ENCODE peak calls at places on chromosomes 11 and 22, in eight cellular contexts. J is endodermal cell, G is WERI-Rb-1, B is Calu3, P is AG04450, I is psoas muscle, K is RWPE1, Q is coronary artery. N is an unnamed sample.

GRCh38 chr11:7892751-7893356 is 38.2 kb downstream of the OR10A6 start:
- DNase-seq in J (no peak), G (no peak), B (no peak), P (peak), I (no peak), K (peak), Q (no peak), N (no peak)

GRCh38 chr11:18383388-18384156 is 10.8 kb upstream of the LDHA start:
- DNase-seq in J (peak), G (no peak), B (peak), P (peak), I (peak), K (peak), Q (peak), N (no peak)

GRCh38 chr22:31952459-31952858 is 8.1 kb downstream of the YWHAH start:
- DNase-seq in J (no peak), G (no peak), B (no peak), P (peak), I (no peak), K (peak), Q (no peak), N (no peak)

GRCh38 chr11:27011560-27012253 is 17.8 kb downstream of the FIBIN start:
- DNase-seq in J (no peak), G (no peak), B (no peak), P (no peak), I (no peak), K (no peak), Q (no peak), N (no peak)

GRCh38 chr11:15969701-15970329 is 386.5 kb downstream of the SOX6 start:
- DNase-seq in J (no peak), G (no peak), B (no peak), P (peak), I (no peak), K (peak), Q (no peak), N (no peak)

GRCh38 chr22:46622081-46622521 is 1.9 kb downstream of the GRAMD4 start:
- DNase-seq in J (no peak), G (no peak), B (no peak), P (no peak), I (peak), K (no peak), Q (peak), N (no peak)

GRCh38 chr11:65546217-65546958 is 11.8 kb downstream of the LTBP3 start:
- DNase-seq in J (peak), G (no peak), B (peak), P (no peak), I (peak), K (peak), Q (no peak), N (peak)

GRCh38 chr11:91587131-91587530 is 637.5 kb upstream of the FAT3 start:
- DNase-seq in J (no peak), G (no peak), B (no peak), P (no peak), I (no peak), K (no peak), Q (no peak), N (no peak)

GRCh38 chr11:47616726-47617416 is 22.7 kb upstream of the C1QTNF4 start:
- DNase-seq in J (peak), G (peak), B (peak), P (peak), I (no peak), K (peak), Q (no peak), N (no peak)

GRCh38 chr11:131888230-131888826 is 517.9 kb downstream of the NTM start:
- DNase-seq in J (no peak), G (no peak), B (no peak), P (peak), I (no peak), K (peak), Q (no peak), N (no peak)

GRCh38 chr11:121063728-121064127 is 37.3 kb upstream of the TECTA start:
- DNase-seq in J (peak), G (no peak), B (no peak), P (no peak), I (no peak), K (no peak), Q (no peak), N (no peak)

GRCh38 chr22:40485813-40486610 is 115.6 kb downstream of the SGSM3 start:
- DNase-seq in J (no peak), G (no peak), B (no peak), P (no peak), I (peak), K (peak), Q (no peak), N (no peak)

GRCh38 chr11:86265194-86265593 is 20.6 kb downstream of the EED start:
- DNase-seq in J (no peak), G (no peak), B (no peak), P (no peak), I (no peak), K (no peak), Q (no peak), N (no peak)

GRCh38 chr22:27331526-27332281 is 469.9 kb downstream of the MN1 start:
- DNase-seq in J (peak), G (peak), B (peak), P (no peak), I (peak), K (no peak), Q (peak), N (no peak)

GRCh38 chr11:69477111-69477510 is 4.4 kb upstream of the LINC01488 start:
- DNase-seq in J (no peak), G (no peak), B (no peak), P (no peak), I (peak), K (no peak), Q (no peak), N (no peak)

GRCh38 chr11:69474736-69475135 is 6.7 kb upstream of the LINC01488 start:
- DNase-seq in J (no peak), G (no peak), B (no peak), P (no peak), I (peak), K (no peak), Q (no peak), N (no peak)

GRCh38 chr11:69475866-69476714 is 5.4 kb upstream of the LINC01488 start:
- DNase-seq in J (peak), G (no peak), B (no peak), P (no peak), I (peak), K (no peak), Q (no peak), N (no peak)

GRCh38 chr11:69475141-69475865 is 6.2 kb upstream of the LINC01488 start:
- DNase-seq in J (no peak), G (no peak), B (no peak), P (no peak), I (peak), K (no peak), Q (no peak), N (no peak)

DNA sequence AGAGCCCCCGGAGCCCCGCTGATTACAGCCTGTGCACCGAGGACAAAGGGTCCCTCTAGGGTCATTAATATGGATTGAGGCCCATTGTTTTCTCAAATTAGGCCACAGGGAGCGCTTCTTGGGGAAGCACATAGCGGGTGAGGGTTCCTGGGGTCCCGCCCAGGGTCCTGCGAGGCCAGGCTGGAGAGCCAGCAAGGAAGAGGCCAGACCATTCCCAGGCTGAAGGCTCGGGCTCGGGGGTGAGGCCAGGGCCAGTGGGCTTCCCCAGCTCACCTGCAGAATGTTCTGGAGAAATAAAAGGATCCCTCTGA is 4.8 kb upstream of the LINC01488 start:
- DNase-seq in J (no peak), G (no peak), B (no peak), P (no peak), I (peak), K (no peak), Q (no peak), N (no peak)
- TF ChIP-seq CTCF in J (no peak), G (no peak), B (no peak), P (no peak), I (no peak), K (no peak), Q (no peak), N (no peak)

GRCh38 chr11:30128269-30128932 is 102.4 kb upstream of the FSHB start:
- DNase-seq in J (peak), G (no peak), B (peak), P (peak), I (no peak), K (peak), Q (no peak), N (no peak)
- TF ChIP-seq CTCF in J (peak), G (peak), B (peak), P (peak), I (peak), K (peak), Q (peak), N (peak)

DNA sequence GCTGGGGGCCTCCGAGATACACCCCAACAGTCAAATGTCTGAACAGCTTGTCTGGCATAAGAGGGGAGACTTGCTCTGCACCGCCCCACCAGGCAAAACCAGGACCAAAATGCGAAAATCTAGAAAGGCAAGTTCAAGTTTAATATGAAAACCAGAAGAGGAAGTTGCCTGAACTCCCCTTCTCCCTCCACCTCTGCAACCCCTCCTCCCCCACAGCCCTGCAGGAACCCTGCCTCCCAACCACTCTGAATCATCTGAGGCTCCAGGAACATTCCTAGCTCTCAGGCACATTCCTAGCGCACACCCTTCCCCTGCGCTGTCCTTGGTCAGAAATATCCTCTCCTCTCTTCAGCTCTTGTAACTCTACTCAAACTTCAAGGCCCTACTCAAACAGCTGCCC is 36.7 kb downstream of the ISX start:
- DNase-seq in J (peak), G (no peak), B (peak), P (no peak), I (no peak), K (peak), Q (no peak), N (no peak)
- TF ChIP-seq CTCF in J (no peak), G (no peak), B (no peak), P (no peak), I (no peak), K (no peak), Q (no peak), N (no peak)

DNA sequence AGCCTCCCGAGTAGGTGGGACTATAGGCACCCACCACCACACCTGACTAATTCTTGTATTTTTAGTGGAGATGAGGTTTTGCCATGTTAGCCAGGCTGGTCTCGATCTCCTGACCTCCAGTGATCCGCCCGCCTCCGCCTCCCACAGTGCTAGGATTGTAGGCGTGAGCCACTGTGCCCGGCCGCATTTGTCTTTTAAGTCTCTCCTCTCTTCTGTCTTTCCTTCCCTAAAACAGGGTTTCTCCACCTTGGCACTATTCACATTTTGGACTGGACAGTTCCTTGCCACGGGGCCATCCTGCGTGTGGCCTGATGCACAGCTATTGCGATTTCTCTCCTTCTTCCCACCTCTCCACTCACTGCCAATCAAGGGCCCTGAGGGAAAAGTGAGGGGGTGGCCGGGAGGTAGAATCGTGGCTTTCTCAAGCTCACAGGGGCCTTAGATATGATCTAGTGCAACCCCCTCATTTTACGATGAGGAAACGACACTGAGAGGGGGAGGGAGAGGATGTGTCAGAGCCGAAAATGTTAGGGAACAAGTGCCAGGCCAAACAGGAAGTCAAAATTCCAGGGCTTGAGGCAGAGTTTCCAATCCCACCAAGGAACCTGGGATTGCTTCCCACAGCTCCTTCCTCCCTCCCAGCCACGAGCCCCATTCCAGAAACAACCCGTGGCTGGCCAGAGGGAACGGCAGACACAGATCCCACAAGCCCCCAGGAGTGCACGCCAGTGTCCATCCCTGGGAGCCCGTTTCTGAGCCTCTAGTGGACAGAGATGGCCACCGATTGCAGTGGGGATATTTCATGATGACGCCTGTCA is 21.2 kb downstream of the SCGB1A1 start:
- DNase-seq in J (peak), G (no peak), B (no peak), P (no peak), I (peak), K (no peak), Q (peak), N (no peak)
- TF ChIP-seq CTCF in J (no peak), G (no peak), B (no peak), P (peak), I (peak), K (no peak), Q (no peak), N (no peak)

DNA sequence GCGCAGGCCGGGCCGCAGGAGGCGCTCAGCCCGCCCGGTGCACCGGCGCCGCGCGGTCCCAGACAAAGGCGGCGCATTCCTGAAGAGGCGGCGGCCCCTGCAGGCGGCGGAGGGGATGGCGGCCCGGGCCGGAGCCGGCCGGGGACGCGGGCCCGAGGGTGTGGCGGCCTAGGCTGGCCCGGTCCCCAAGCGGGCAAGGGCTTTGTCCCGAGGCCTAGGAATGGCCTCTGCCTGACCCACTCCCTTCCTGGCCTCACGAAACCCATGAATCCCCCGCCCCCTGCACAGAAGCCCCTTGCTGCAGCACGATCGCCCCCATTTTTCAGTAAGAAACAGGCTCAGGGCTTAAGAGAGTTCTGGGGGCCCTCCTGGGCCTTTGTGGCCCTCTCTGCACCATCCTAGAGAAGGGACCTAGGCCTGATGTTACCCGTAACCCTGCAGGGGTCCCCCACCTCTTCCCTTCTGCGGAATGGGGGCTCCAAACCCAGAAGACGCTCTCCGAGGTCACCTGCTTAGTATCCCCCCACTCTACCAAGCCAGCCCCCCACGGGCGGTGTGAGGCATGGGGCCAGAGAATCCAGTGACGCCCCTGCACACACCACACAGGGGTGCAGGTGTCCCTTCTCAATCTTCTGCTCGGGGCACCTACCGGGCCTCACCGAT is 363 bp upstream of the RTN4R start:
- DNase-seq in J (peak), G (peak), B (peak), P (no peak), I (peak), K (peak), Q (no peak), N (peak)
- TF ChIP-seq CTCF in J (peak), G (peak), B (peak), P (peak), I (peak), K (peak), Q (peak), N (peak)

DNA sequence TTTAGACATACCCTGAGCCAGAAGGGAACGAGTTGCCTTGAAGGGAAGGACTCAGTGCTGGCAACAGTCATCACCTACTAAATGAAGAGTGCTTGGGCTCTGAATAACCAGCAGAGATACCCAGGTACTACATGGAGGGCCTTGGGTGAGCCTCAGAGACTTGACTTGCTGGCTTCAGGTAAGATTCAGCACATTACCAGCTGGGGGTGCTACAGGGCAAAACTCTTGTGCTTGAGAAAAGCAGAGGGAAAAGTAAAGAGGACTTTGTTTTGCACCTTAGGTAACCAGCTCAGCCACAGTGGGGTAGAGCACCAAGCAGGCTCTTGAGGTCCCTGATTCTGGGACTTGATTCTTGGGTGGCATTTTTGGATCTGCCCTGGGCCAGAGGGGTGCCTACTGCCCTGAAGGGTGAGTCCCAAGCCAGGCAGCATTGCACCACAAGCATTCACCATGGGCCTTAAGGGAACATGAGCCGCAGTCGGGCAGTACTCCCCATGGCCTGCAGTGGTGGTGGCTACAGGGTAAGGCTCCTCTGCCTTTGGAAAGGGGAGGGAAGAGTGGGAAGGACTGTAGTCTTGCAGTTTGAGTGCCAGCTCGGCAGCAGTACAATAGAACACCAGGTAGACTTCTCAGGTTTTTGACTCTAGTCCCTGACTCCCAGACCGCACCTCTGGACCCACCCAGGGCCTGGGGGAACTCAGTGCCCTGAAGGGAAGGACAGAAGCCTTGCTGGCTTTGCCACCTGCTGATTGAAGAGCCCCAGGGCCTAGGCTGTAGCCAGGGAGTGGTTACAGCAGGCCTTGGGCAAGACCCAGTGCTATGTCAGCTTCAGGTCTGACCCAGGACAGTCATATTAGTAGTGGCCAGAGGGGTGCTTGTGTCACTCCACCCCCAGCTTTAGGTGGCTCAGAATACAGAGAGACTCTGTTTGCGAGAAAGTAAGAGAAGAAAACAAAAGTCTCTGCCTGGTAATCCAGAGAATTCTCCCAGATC is 22.7 kb upstream of the PLEKHA7 start:
- DNase-seq in J (peak), G (peak), B (peak), P (no peak), I (no peak), K (no peak), Q (no peak), N (no peak)
- TF ChIP-seq CTCF in J (peak), G (peak), B (peak), P (no peak), I (no peak), K (no peak), Q (no peak), N (no peak)

GRCh38 chr11:69210660-69211035 is 54.9 kb downstream of the SMIM38 start:
- DNase-seq in J (no peak), G (no peak), B (no peak), P (no peak), I (no peak), K (no peak), Q (no peak), N (no peak)

GRCh38 chr11:69211540-69212120 is 55.9 kb downstream of the SMIM38 start:
- DNase-seq in J (no peak), G (no peak), B (no peak), P (no peak), I (no peak), K (no peak), Q (peak), N (no peak)

GRCh38 chr11:69213315-69213714 is 57.6 kb downstream of the SMIM38 start:
- DNase-seq in J (peak), G (no peak), B (no peak), P (no peak), I (no peak), K (no peak), Q (peak), N (peak)

GRCh38 chr11:69213964-69214363 is 58.2 kb downstream of the SMIM38 start:
- DNase-seq in J (peak), G (no peak), B (no peak), P (no peak), I (no peak), K (no peak), Q (peak), N (no peak)

DNA sequence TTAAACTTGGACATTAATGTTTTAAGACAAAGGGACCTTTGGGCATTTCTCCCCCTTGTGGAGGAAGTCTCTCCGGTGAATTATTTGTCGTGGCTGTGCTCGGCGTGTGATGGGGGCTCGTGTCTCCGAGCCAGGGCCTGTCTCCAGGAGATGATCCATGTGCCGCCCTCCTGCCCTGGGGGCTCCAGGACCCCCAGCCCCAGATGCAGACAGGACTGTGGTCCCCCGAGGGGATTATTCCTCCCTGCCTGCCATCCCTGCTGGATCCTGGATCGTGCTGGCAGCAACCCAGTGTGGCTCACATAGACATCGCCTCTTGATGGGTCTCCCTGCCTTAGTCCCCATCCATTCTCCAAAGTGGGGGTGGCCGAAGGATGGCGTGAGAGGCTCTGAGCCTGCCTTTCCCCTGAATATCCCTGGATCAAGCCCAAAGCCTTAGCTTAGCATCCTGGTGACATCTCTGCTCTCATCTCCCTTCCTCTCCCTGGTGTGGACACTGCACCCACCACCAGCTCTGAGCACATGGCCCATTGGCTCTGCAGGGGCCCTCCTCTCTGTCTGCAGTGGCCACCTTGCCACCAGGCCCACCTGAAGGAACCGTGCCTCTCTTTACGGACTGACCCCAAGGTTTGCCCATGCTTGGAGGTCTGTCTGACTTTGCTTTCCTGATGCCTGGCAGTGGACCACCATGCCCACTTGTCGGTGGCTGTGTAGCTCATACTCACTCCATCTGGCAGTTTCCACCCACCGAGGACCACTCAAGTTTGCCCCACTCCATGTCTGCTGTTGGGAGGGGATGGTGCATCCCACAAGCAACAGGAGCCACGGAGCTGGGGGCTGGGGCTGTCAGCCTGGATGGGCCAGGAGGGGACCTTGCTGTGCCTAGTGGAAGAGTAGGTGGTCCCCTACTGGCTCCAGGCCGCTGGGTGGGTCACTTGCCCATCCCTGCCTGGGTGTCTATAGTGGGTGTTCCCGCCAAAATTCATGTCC is 56.7 kb downstream of the SMIM38 start:
- DNase-seq in J (peak), G (no peak), B (no peak), P (no peak), I (no peak), K (no peak), Q (peak), N (no peak)
- TF ChIP-seq CTCF in J (peak), G (no peak), B (no peak), P (peak), I (no peak), K (no peak), Q (no peak), N (no peak)

N was measured in mesothelial cell of epicardium.